ENCODE peak calls at places on chromosomes 11 and 22, in five cellular contexts. N, Z, V, A and W are unnamed samples.

GRCh38 chr22:33785283-33785991 is 134.8 kb downstream of the LARGE1 start:
- DNase-seq in Z (no peak), A (peak; percentile 66), V (peak; percentile 51), N (peak; percentile 86), W (peak; percentile 34)

GRCh38 chr22:50199251-50199721 is 1.5 kb upstream of the SELENOO start:
- DNase-seq in N (no peak), Z (no peak), A (no peak), V (no peak), W (no peak)

GRCh38 chr22:23509571-23510302 is 70.4 kb downstream of the IGLL1 start:
- DNase-seq in V (peak; percentile 93), Z (no peak), A (peak; percentile 35), N (peak; percentile 74), W (no peak)

GRCh38 chr11:129928923-129929692 is 33.7 kb upstream of the NFRKB start:
- DNase-seq in Z (no peak), V (no peak), N (no peak), A (no peak), W (no peak)

GRCh38 chr11:46263120-46263519 is 14.3 kb upstream of the CREB3L1 start:
- DNase-seq in N (no peak), Z (no peak), V (no peak), A (no peak), W (no peak)

GRCh38 chr11:134538793-134539192 is 126.8 kb upstream of the B3GAT1 start:
- DNase-seq in N (no peak), A (no peak), V (no peak), Z (no peak), W (no peak)

GRCh38 chr11:1690167-1691026 is 6.6 kb upstream of the KRTAP5-6 start:
- DNase-seq in N (no peak), A (no peak), V (no peak), Z (no peak), W (no peak)

GRCh38 chr11:1852885-1853284 is at the start of gene LSP1:
- DNase-seq in A (no peak), Z (no peak), N (no peak), V (no peak), W (no peak)

GRCh38 chr11:96324912-96325311 is 18.1 kb downstream of the MAML2 start:
- DNase-seq in Z (no peak), N (peak; percentile 64), V (peak; percentile 84), A (peak; percentile 77), W (peak; percentile 73)

GRCh38 chr11:62536301-62536957 is 10.2 kb downstream of the AHNAK start:
- DNase-seq in V (no peak), A (no peak), Z (no peak), N (no peak), W (no peak)

GRCh38 chr11:122486793-122487495 is 168.6 kb upstream of the UBASH3B start:
- DNase-seq in Z (no peak), N (no peak), A (peak; percentile 2), V (peak; percentile 8), W (no peak)

GRCh38 chr11:1230121-1230455 is 7.2 kb downstream of the MUC5B start:
- DNase-seq in A (no peak), Z (no peak), N (no peak), V (no peak), W (no peak)

GRCh38 chr11:18367431-18367830 is 26.9 kb upstream of the LDHA start:
- DNase-seq in V (peak; percentile 33), N (peak; percentile 26), A (no peak), Z (no peak), W (no peak)

GRCh38 chr22:50068096-50068495 is 10.0 kb upstream of the TTLL8 start:
- DNase-seq in N (no peak), A (no peak), V (no peak), Z (no peak), W (no peak)

GRCh38 chr11:58334708-58335107 is 24.2 kb downstream of the OR5B17 start:
- DNase-seq in N (peak; percentile 89), V (peak; percentile 61), Z (no peak), A (peak; percentile 96), W (peak; percentile 89)

GRCh38 chr11:92552942-92553341 is 328.3 kb downstream of the FAT3 start:
- DNase-seq in Z (no peak), V (peak; percentile 12), A (no peak), N (peak; percentile 2), W (no peak)

GRCh38 chr22:23772315-23773246 is at the start of gene MMP11:
- DNase-seq in A (no peak), V (peak; percentile 49), Z (no peak), N (no peak), W (no peak)

GRCh38 chr22:50622723-50623327 is 5.1 kb downstream of the ARSA start:
- DNase-seq in Z (peak; percentile 89), V (no peak), N (no peak), A (no peak), W (no peak)

GRCh38 chr11:18046116-18046777 is at the start of gene TPH1:
- DNase-seq in V (peak; percentile 74), Z (no peak), N (peak; percentile 21), A (peak; percentile 34), W (peak; percentile 8)

GRCh38 chr22:42188808-42189447 is 58.3 kb upstream of the CYP2D6 start:
- DNase-seq in Z (no peak), V (no peak), N (no peak), A (no peak), W (peak; percentile 38)

GRCh38 chr11:79857404-79857803 is 416.6 kb upstream of the TENM4 start:
- DNase-seq in A (no peak), V (no peak), Z (no peak), N (no peak), W (no peak)

GRCh38 chr11:76654310-76654851 is 16.2 kb downstream of the LRRC32 start:
- DNase-seq in V (peak; percentile 96), A (peak; percentile 75), Z (no peak), N (peak; percentile 74), W (no peak)

GRCh38 chr22:22210889-22211833 is 33.4 kb upstream of the VPREB1 start:
- DNase-seq in Z (peak; percentile 5), V (no peak), N (no peak), A (no peak), W (no peak)

GRCh38 chr11:73980001-73980960 is 2.4 kb downstream of the UCP2 start:
- DNase-seq in V (no peak), Z (peak; percentile 40), A (no peak), N (no peak), W (no peak)

GRCh38 chr11:112302226-112302868 is 41.7 kb upstream of the PLET1 start:
- DNase-seq in A (peak; percentile 17), V (peak; percentile 32), N (no peak), Z (no peak), W (peak; percentile 41)

GRCh38 chr22:40479887-40480538 is 109.6 kb downstream of the SGSM3 start:
- DNase-seq in N (peak; percentile 75), Z (no peak), A (no peak), V (peak; percentile 53), W (no peak)

GRCh38 chr11:110219011-110219785 is 77.2 kb downstream of the RDX start:
- DNase-seq in V (peak; percentile 32), A (no peak), Z (no peak), N (peak; percentile 59), W (no peak)

GRCh38 chr11:12200359-12201015 is 90.1 kb downstream of the MICAL2 start:
- DNase-seq in A (peak; percentile 93), Z (peak; percentile 56), V (peak; percentile 89), N (peak; percentile 77), W (peak; percentile 90)

GRCh38 chr11:44565008-44565745 is at the start of gene CD82:
- DNase-seq in Z (peak; percentile 100), V (peak; percentile 99), A (peak; percentile 99), N (peak; percentile 96), W (peak; percentile 98)

GRCh38 chr11:109426442-109426841 is 4.5 kb downstream of the C11orf87 start:
- DNase-seq in N (peak; percentile 25), V (no peak), A (no peak), Z (no peak), W (no peak)

GRCh38 chr22:44973829-44974228 is 36.0 kb downstream of the PHF21B start:
- DNase-seq in Z (no peak), N (no peak), A (no peak), V (no peak), W (no peak)

GRCh38 chr11:123439616-123440015 is 9.5 kb downstream of the GRAMD1B start:
- DNase-seq in V (peak; percentile 28), N (no peak), Z (no peak), A (no peak), W (no peak)

GRCh38 chr22:50506611-50507420 is 686 bp downstream of the LMF2 start:
- DNase-seq in N (no peak), V (no peak), Z (peak; percentile 46), A (no peak), W (no peak)

GRCh38 chr11:13837286-13837685 is 125.2 kb upstream of the SPON1 start:
- DNase-seq in N (peak; percentile 57), V (no peak), Z (no peak), A (no peak), W (no peak)

GRCh38 chr11:55357560-55358184 is 10.1 kb upstream of the OR4A15 start:
- DNase-seq in A (no peak), V (no peak), N (no peak), Z (no peak), W (no peak)
- TF ChIP-seq CTCF in A (no peak), V (no peak), N (no peak), Z (no peak), W (peak; percentile 22)

DNA sequence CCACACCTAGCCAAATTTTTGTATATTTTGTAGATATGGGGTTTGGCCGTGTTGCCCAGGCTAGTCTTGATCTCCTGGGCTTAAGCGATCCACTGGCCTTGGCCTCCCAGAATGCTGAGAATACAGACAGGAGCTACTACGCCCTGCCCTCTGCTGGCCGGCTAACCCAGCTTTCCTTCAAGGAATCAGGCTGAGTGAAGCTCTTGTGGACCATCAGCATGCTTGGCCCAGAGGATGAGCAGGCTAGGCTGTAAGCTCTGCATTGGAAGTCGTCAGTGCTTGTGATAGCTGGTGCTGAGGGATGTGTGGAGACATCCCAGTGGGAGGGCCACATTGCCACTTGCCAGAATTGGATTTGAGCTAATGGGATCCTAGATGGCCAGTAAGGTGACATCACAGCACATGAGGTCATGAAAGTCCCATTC is 60.6 kb downstream of the MED15 start:
- DNase-seq in Z (no peak), V (peak; percentile 61), N (peak; percentile 76), A (peak; percentile 35), W (peak; percentile 66)
- TF ChIP-seq CTCF in Z (no peak), V (peak; percentile 52), N (peak; percentile 66), A (peak; percentile 80), W (peak; percentile 77)

GRCh38 chr11:86274503-86274902 is 27.5 kb upstream of the HIKESHI start:
- DNase-seq in A (no peak), Z (no peak), V (no peak), N (no peak), W (no peak)
- TF ChIP-seq CTCF in A (peak; percentile 50), Z (no peak), V (peak; percentile 23), N (peak; percentile 24), W (peak; percentile 56)

GRCh38 chr11:68010058-68011041 is at the start of gene ALDH3B1:
- DNase-seq in V (peak; percentile 92), Z (peak; percentile 85), A (peak; percentile 71), N (peak; percentile 84), W (peak; percentile 85)
- TF ChIP-seq CTCF in V (no peak), Z (no peak), A (peak; percentile 5), N (no peak), W (peak; percentile 36)